ENCODE peak calls at places on chromosomes 4 and X, in seven cellular contexts. D, Z, U, V, L, F and T are unnamed samples.

GRCh38 chrX:20244936-20245335 is 21.8 kb downstream of the RPS6KA3 start:
- DNase-seq in Z (no peak), U (no peak), V (no peak), L (no peak), D (no peak), F (no peak), T (no peak)

GRCh38 chr4:171847751-171848150 is 34.5 kb downstream of the GALNTL6 start:
- DNase-seq in D (no peak), L (no peak), U (no peak), F (no peak), V (no peak), Z (no peak), T (no peak)

GRCh38 chrX:15721911-15722310 is 16.2 kb upstream of the CA5B start:
- DNase-seq in F (no peak), Z (no peak), V (no peak), L (no peak), D (no peak), U (no peak), T (no peak)

GRCh38 chr4:6892190-6892908 is 17.3 kb upstream of the TBC1D14 start:
- DNase-seq in F (no peak), Z (no peak), V (no peak), D (peak), U (peak), L (no peak), T (peak)

GRCh38 chrX:66728818-66729271 is 90.0 kb upstream of the EDA2R start:
- DNase-seq in D (peak), F (no peak), U (peak), L (peak), Z (peak), V (no peak), T (peak)

GRCh38 chrX:447052-447451 is 60.3 kb upstream of the PPP2R3B start:
- DNase-seq in Z (no peak), U (peak), L (no peak), F (no peak), D (no peak), V (no peak), T (peak)

GRCh38 chr4:152106113-152106763 is 345.4 kb upstream of the GATB start:
- DNase-seq in D (no peak), Z (no peak), U (no peak), V (no peak), F (no peak), L (peak), T (peak)

GRCh38 chr4:158051401-158052235 is 121.2 kb downstream of the GASK1B start:
- DNase-seq in F (no peak), Z (no peak), V (no peak), U (no peak), D (no peak), L (no peak), T (peak)

GRCh38 chr4:184514121-184514988 is 40.0 kb upstream of the IRF2 start:
- DNase-seq in L (peak), F (peak), D (peak), Z (no peak), V (peak), U (peak), T (peak)

GRCh38 chr4:2928242-2929155 is 34.7 kb downstream of the NOP14 start:
- DNase-seq in Z (no peak), U (peak), L (no peak), D (no peak), F (no peak), V (peak), T (no peak)

GRCh38 chr4:5812506-5813229 is 80.2 kb downstream of the CRMP1 start:
- DNase-seq in F (peak), Z (no peak), L (peak), V (no peak), D (peak), U (peak), T (peak)

GRCh38 chr4:48841045-48841827 is 10.3 kb downstream of the OCIAD1 start:
- DNase-seq in V (no peak), L (no peak), F (no peak), U (no peak), D (no peak), Z (no peak), T (no peak)

GRCh38 chr4:6200922-6201362 is 593 bp upstream of the JAKMIP1 start:
- DNase-seq in V (no peak), U (no peak), Z (no peak), F (no peak), D (no peak), L (no peak), T (peak)

GRCh38 chr4:122453384-122454000 is 3.0 kb downstream of the IL2 start:
- DNase-seq in U (no peak), V (no peak), F (no peak), Z (no peak), D (no peak), L (no peak), T (no peak)

GRCh38 chr4:53541577-53542206 is 49.6 kb downstream of the LNX1 start:
- DNase-seq in U (no peak), L (peak), F (no peak), Z (no peak), D (no peak), V (no peak), T (no peak)

GRCh38 chr4:67468801-67469200 is 76.5 kb downstream of the CENPC start:
- DNase-seq in U (no peak), F (no peak), Z (no peak), D (no peak), V (no peak), L (no peak), T (no peak)

GRCh38 chrX:70201732-70202131 is 24.4 kb downstream of the DGAT2L6 start:
- DNase-seq in F (no peak), V (no peak), D (no peak), Z (no peak), L (no peak), U (no peak), T (no peak)

GRCh38 chr4:34723606-34724005 is 1520.7 kb downstream of the ARAP2 start:
- DNase-seq in U (no peak), V (no peak), F (no peak), L (no peak), Z (no peak), D (no peak), T (no peak)

GRCh38 chr4:154743683-154744340 is at the start of gene LRAT:
- DNase-seq in Z (peak), V (peak), D (peak), L (no peak), U (peak), F (peak), T (peak)

GRCh38 chrX:29044802-29045201 is 457.6 kb downstream of the IL1RAPL1 start:
- DNase-seq in D (no peak), L (peak), U (no peak), Z (no peak), V (no peak), F (no peak), T (no peak)

GRCh38 chr4:8292388-8293107 is 23.0 kb downstream of the HTRA3 start:
- DNase-seq in D (no peak), U (peak), Z (no peak), L (no peak), V (peak), F (no peak), T (peak)

GRCh38 chr4:74583757-74584156 is 138.8 kb downstream of the AREG start:
- DNase-seq in D (no peak), V (no peak), U (no peak), F (no peak), Z (no peak), L (no peak), T (no peak)

DNA sequence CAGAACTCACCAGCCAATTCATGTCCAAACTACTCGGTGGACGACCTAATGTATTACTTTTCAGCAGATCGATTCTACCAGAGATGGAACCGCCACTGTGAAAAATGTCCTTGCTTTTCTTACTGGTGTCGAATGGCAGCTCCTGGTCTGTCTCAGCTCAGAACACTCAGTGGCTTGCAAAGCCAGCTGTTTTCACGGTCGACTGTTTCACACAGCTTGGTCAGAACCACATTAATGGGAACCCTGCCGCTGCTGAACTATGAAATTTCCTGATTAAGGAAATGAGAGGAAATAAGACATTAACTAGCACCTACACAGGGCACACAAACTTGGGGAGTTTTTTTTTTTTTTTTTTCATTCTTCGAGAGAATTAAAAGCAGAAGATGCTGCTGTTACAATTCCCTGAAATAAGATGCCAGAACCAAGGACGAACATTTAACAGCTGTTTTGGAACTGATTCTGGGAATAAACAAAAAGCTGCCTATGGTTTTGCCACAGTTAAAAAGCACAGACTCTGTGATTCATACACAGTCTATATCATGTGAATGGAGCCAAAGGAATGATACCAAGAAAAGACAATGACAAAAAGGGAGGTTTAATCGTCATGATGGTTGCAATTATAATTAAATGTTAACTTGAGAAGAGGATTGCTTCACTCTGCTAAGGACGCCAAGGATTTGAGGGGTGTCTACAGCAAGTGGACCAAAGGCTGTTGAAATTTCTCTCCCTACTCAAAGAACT is 31.3 kb downstream of the SUPT20HL2 start:
- DNase-seq in U (no peak), Z (no peak), D (no peak), V (no peak), F (no peak), L (no peak), T (peak)
- TF ChIP-seq POLR2AphosphoS5 in U (no peak), Z (no peak), D (no peak), V (no peak), F (no peak), L (no peak), T (peak)

DNA sequence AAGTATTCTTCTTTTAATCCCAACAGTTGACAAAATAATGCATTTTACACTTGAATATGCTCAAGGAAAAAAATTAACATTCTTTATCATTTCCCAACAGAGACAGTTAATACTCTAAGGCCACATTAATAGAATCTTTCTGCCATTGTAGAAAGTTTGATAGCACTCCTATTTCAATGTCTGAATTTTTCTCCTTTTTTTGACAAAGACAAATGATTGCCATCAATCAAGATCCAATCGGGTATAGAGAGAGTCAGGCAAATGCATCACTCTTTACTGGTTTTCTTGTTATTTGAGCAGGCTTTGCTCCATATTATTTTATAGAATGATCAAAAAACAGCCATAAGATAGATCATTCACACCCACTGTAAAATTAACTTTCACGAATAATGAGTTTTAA is 46.1 kb downstream of the MAB21L2 start:
- DNase-seq in D (no peak), L (no peak), V (no peak), F (no peak), U (no peak), Z (no peak), T (no peak)
- TF ChIP-seq POLR2AphosphoS5 in D (no peak), L (no peak), V (no peak), F (no peak), U (no peak), Z (no peak), T (no peak)

DNA sequence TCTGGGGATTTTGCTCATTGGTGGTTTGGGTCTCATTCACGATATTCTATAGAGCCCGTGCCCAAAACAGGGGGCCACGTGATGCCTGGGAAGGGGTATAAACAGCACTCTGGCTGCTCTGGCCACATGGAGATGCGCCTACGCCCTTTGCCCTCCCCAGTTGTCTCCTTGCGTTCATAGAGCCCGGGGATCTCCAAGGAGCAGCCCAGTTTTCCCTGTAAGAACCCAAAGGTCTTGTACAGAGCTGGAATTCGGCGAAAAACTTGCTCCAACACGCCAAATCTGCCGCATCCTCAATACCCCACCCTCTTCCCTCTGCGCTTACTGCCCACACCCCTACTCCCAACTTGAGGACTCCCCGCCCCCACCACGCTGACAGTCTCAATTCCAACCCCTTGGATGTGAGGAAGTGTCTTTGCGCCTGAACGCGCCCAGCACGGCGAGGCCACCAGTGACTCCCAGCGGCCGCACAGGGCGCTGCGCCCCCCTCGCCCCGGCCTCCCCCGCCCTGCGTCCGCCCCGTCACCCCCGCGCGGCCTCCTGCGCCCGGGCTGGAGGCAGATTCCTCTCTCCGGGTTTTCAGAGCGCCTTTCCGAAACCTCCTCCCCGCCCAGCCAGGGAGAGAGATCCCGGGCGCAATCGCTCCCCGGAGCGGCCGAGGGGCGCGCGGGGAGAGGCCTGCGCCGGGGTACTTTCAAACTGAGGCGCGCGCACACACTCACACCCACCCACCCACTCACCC is at the start of gene NHS:
- DNase-seq in Z (peak), U (peak), V (no peak), L (peak), D (peak), F (no peak), T (peak)
- TF ChIP-seq POLR2AphosphoS5 in Z (no peak), U (peak), V (no peak), L (no peak), D (no peak), F (no peak), T (peak)

DNA sequence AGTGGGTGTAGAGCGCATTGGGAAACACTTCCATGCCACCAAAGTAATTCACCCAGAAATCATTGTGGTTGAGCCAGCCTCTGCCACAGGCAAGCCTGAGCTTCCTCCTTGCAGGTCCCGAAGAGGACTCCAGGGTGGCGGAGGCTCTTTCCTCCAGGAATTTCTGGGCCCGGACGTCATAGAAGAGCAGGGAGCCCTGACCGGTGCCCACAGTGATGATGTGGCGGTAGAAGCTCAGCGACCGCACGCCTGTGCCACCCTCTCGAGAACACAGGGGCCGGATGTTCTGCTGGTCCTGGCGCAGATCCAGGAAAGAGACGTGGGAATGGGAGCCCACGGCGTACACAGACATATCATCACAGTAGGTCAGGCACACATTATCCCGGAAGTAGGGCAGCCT is 1.3 kb downstream of the DCAF12L1 start:
- DNase-seq in U (no peak), Z (no peak), F (no peak), V (no peak), D (no peak), L (no peak), T (no peak)
- TF ChIP-seq POLR2AphosphoS5 in U (no peak), Z (no peak), F (no peak), V (no peak), D (no peak), L (no peak), T (no peak)